ENCODE peak calls at places on chromosomes 4 and X, in six cellular contexts. C is AG08396; J is activated T-cell treated with anti-CD3 and anti-CD28 coated beads, Interleukin-2, amount 50 U/mL, for 4 hours; M is GM10248; A is fibroblast of the aortic adventitia; X is testis. N is an unnamed sample.

GRCh38 chr4:174437756-174438155 is 84.5 kb downstream of the HPGD start:
- DNase-seq in C (no peak), J (no peak), M (no peak), A (no peak), X (no peak), N (no peak)

GRCh38 chr4:185224597-185224996 is 15.2 kb downstream of the SNX25 start:
- DNase-seq in C (no peak), J (no peak), M (no peak), A (no peak), X (no peak), N (no peak)

GRCh38 chrX:68146054-68146453 is 287.2 kb downstream of the OPHN1 start:
- DNase-seq in C (peak), J (no peak), M (no peak), A (peak), X (no peak), N (no peak)

GRCh38 chrX:68835468-68835867 is 6.6 kb downstream of the EFNB1 start:
- DNase-seq in C (no peak), J (no peak), M (no peak), A (no peak), X (no peak), N (peak)

GRCh38 chr4:101277661-101278060 is 69.7 kb downstream of the PPP3CA start:
- DNase-seq in C (peak), J (no peak), M (no peak), A (peak), X (no peak), N (no peak)

GRCh38 chr4:59671037-59671436 is 1529.1 kb upstream of the ADGRL3 start:
- DNase-seq in C (no peak), J (no peak), M (no peak), A (no peak), X (no peak), N (no peak)

GRCh38 chr4:57095245-57095644 is 14.9 kb downstream of the IGFBP7 start:
- DNase-seq in C (no peak), J (no peak), M (no peak), A (no peak), X (no peak), N (no peak)

GRCh38 chrX:72115380-72115779 is 16.3 kb downstream of the RTL5 start:
- DNase-seq in C (no peak), J (no peak), M (no peak), A (no peak), X (no peak), N (no peak)

GRCh38 chr4:80125252-80126177 is 52.5 kb upstream of the ANTXR2 start:
- DNase-seq in C (peak), J (peak), M (peak), A (peak), X (no peak), N (no peak)

GRCh38 chr4:41814565-41814964 is 66.0 kb upstream of the PHOX2B start:
- DNase-seq in C (no peak), J (no peak), M (no peak), A (peak), X (peak), N (no peak)

GRCh38 chrX:19332983-19333382 is 10.7 kb upstream of the PDHA1 start:
- DNase-seq in C (no peak), J (no peak), M (no peak), A (peak), X (peak), N (peak)

GRCh38 chr4:61533140-61533539 is 333.0 kb downstream of the ADGRL3 start:
- DNase-seq in C (no peak), J (no peak), M (no peak), A (no peak), X (no peak), N (no peak)

GRCh38 chr4:30413915-30414314 is 306.3 kb upstream of the PCDH7 start:
- DNase-seq in C (no peak), J (no peak), M (no peak), A (no peak), X (no peak), N (no peak)

GRCh38 chr4:6962211-6963041 is 52.8 kb downstream of the TBC1D14 start:
- DNase-seq in C (no peak), J (no peak), M (peak), A (no peak), X (no peak), N (no peak)

GRCh38 chrX:136694491-136695087 is 46.6 kb downstream of the CD40LG start:
- DNase-seq in C (peak), J (no peak), M (peak), A (peak), X (no peak), N (no peak)

GRCh38 chr4:121740796-121741409 is 24.1 kb downstream of the SMIM43 start:
- DNase-seq in C (no peak), J (no peak), M (no peak), A (no peak), X (no peak), N (no peak)

GRCh38 chrX:148333989-148334388 is 166.4 kb upstream of the AFF2 start:
- DNase-seq in C (no peak), J (no peak), M (no peak), A (no peak), X (no peak), N (no peak)

GRCh38 chrX:6015423-6015822 is 213.2 kb downstream of the NLGN4X start:
- DNase-seq in C (no peak), J (no peak), M (no peak), A (no peak), X (no peak), N (no peak)

GRCh38 chr4:77465271-77465670 is 140.3 kb upstream of the CXCL13 start:
- DNase-seq in C (no peak), J (no peak), M (peak), A (peak), X (peak), N (no peak)

GRCh38 chrX:120560405-120560841 is 339 bp downstream of the CUL4B start:
- DNase-seq in C (no peak), J (peak), M (no peak), A (peak), X (no peak), N (no peak)